ENCODE peak calls at places on chromosomes 11 and 22, in four cellular contexts. One of them, this sample, is unnamed. For H3K4me1, the result is how much of the 10 kb centered on the place peaks cover.

GRCh38 chr22:46763051-46763705 is 728 bp downstream of the TBC1D22A start:
- DNase-seq in H9: no peak
- DNase-seq in tibial nerve: peak
- DNase-seq in ascending aorta: peak
- DNase-seq in this sample: no peak

GRCh38 chr11:86202013-86202336 is 42.6 kb upstream of the EED start:
- DNase-seq in H9: no peak
- DNase-seq in ascending aorta: no peak
- DNase-seq in tibial nerve: no peak
- DNase-seq in this sample: no peak

GRCh38 chr11:12841946-12842630 is 167.0 kb upstream of the RASSF10 start:
- DNase-seq in ascending aorta: no peak
- DNase-seq in H9: no peak
- DNase-seq in tibial nerve: no peak
- DNase-seq in this sample: peak

GRCh38 chr11:36354221-36355003 is 58.3 kb downstream of the PRR5L start:
- DNase-seq in tibial nerve: no peak
- DNase-seq in ascending aorta: no peak
- DNase-seq in H9: no peak
- DNase-seq in this sample: peak

GRCh38 chr11:111765320-111765983 is 737 bp downstream of the PPP2R1B start:
- DNase-seq in ascending aorta: no peak
- DNase-seq in H9: no peak
- DNase-seq in tibial nerve: peak
- DNase-seq in this sample: no peak

GRCh38 chr11:102007567-102008437 is 39.4 kb upstream of the CFAP300 start:
- DNase-seq in H9: no peak
- DNase-seq in ascending aorta: no peak
- DNase-seq in tibial nerve: no peak
- DNase-seq in this sample: peak

GRCh38 chr11:5197538-5197937 is 2.9 kb downstream of the OR51V1 start:
- DNase-seq in tibial nerve: no peak
- DNase-seq in H9: no peak
- DNase-seq in ascending aorta: no peak
- DNase-seq in this sample: no peak

GRCh38 chr11:123255909-123256308 is 60.9 kb upstream of the CLMP start:
- DNase-seq in H9: peak
- DNase-seq in ascending aorta: no peak
- DNase-seq in tibial nerve: no peak
- DNase-seq in this sample: no peak

GRCh38 chr22:33923660-33924246 is 3.5 kb upstream of the LARGE1 start:
- DNase-seq in ascending aorta: peak
- DNase-seq in H9: peak
- DNase-seq in tibial nerve: peak
- DNase-seq in this sample: no peak

GRCh38 chr22:31901388-31902137 is 42.8 kb upstream of the YWHAH start:
- DNase-seq in H9: no peak
- DNase-seq in tibial nerve: no peak
- DNase-seq in ascending aorta: no peak
- DNase-seq in this sample: no peak

GRCh38 chr11:44982496-44983062 is 31.9 kb upstream of the TP53I11 start:
- DNase-seq in tibial nerve: no peak
- DNase-seq in H9: no peak
- DNase-seq in ascending aorta: no peak
- DNase-seq in this sample: no peak

GRCh38 chr11:93652161-93652597 is 9.3 kb upstream of the CEP295 start:
- DNase-seq in ascending aorta: no peak
- DNase-seq in H9: no peak
- DNase-seq in tibial nerve: peak
- DNase-seq in this sample: no peak

DNA sequence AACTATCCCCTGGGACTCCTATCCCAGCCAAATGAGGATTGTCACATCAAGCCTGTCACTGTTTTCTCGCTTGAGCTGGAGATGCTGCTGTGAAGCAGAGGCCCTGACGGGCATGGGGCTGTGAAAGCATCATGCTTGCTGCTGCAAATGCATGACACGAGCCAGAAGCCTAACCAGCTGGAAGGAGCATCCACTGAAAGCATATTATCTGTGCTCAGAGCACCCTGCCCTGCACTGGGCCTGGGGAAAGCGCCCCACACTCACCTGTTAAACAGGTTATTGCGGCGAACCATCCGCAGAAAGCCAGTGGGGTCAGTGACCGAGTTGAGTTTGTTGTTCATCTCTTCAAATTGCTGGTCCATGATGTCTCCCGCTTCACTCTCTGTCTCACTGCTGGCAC is 110.9 kb upstream of the PITPNB start:
- DNase-seq in H9: peak
- DNase-seq in tibial nerve: no peak
- DNase-seq in ascending aorta: peak
- DNase-seq in this sample: no peak
- H3K4me1 ChIP-seq in H9: under half
- H3K4me1 ChIP-seq in tibial nerve: under half
- H3K4me1 ChIP-seq in ascending aorta: under half
- H3K4me1 ChIP-seq in this sample: under half

GRCh38 chr11:1532606-1533341 is 39.3 kb downstream of the DUSP8 start:
- DNase-seq in ascending aorta: no peak
- DNase-seq in H9: no peak
- DNase-seq in tibial nerve: no peak
- DNase-seq in this sample: peak

GRCh38 chr11:1531418-1531817 is 40.7 kb downstream of the DUSP8 start:
- DNase-seq in ascending aorta: no peak
- DNase-seq in tibial nerve: no peak
- DNase-seq in H9: no peak
- DNase-seq in this sample: peak

GRCh38 chr11:1533342-1533725 is 38.7 kb downstream of the DUSP8 start:
- DNase-seq in tibial nerve: no peak
- DNase-seq in ascending aorta: no peak
- DNase-seq in H9: no peak
- DNase-seq in this sample: no peak

GRCh38 chr11:1530686-1531256 is 41.3 kb downstream of the DUSP8 start:
- DNase-seq in H9: no peak
- DNase-seq in ascending aorta: no peak
- DNase-seq in tibial nerve: no peak
- DNase-seq in this sample: no peak

GRCh38 chr11:1531961-1532586 is 40.0 kb downstream of the DUSP8 start:
- DNase-seq in tibial nerve: no peak
- DNase-seq in ascending aorta: peak
- DNase-seq in H9: no peak
- DNase-seq in this sample: peak
- TF ChIP-seq CTCF in tibial nerve: no peak
- TF ChIP-seq CTCF in ascending aorta: no peak
- TF ChIP-seq CTCF in H9: no peak
- TF ChIP-seq CTCF in this sample: peak

DNA sequence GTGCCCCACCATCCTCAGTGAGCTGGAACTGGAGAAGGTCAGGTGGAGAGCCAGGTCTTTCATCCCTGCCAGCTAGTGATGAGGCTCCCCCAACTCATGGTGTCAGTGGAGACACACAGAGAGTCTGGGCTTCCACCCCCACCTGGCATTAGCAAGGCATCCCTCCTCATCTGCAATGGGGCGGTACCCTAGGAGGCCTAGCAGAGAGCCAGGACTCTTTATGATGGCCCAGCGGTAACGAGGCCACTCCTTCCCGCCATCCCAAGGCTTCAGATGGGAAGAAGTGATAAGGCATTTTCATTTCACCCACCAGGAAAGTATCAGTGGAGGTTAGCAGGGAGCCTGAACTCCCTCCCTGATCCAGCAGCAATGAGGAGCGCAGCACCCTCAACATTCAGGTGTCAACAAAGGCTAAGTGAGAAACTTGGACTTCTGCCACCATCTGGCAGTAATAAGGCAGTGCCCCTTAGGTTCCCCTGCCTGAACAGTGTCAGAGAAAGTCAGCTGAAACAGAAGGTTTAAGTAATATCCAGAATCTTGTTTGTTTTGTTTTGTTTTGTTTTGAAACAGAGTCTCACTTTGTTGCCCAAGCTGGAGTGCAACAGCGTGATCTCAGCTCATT is 40.5 kb upstream of the FBLN1 start:
- DNase-seq in tibial nerve: no peak
- DNase-seq in H9: peak
- DNase-seq in ascending aorta: no peak
- DNase-seq in this sample: no peak
- H3K4me1 ChIP-seq in tibial nerve: under half
- H3K4me1 ChIP-seq in H9: under half
- H3K4me1 ChIP-seq in ascending aorta: under half
- H3K4me1 ChIP-seq in this sample: under half

DNA sequence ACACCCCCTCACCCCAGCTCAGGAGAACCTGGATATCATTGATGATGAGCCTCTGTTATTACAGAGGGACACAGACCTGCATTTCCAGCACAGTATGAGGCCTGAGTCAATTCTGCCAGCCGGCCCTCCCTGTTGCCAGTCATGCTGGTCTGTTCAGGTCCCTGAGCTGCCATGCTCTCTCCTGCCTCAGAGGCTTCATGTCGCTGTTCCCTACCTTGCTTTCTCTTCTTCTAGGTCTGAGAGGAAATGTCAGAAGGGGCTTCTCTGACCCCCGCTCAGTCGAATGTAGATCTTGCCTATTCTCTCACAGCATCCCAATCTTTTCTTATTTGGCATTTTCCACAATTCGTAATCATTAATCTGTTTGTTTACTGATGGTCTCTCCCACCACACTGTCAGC is 21.8 kb upstream of the ABCC8 start:
- DNase-seq in H9: peak
- DNase-seq in tibial nerve: no peak
- DNase-seq in ascending aorta: no peak
- DNase-seq in this sample: no peak
- TF ChIP-seq CTCF in H9: peak
- TF ChIP-seq CTCF in tibial nerve: no peak
- TF ChIP-seq CTCF in ascending aorta: no peak
- TF ChIP-seq CTCF in this sample: no peak

GRCh38 chr11:575324-575995 is 810 bp upstream of the PHRF1 start:
- DNase-seq in H9: no peak
- DNase-seq in tibial nerve: no peak
- DNase-seq in ascending aorta: no peak
- DNase-seq in this sample: no peak
- H3K4me1 ChIP-seq in H9: under half
- H3K4me1 ChIP-seq in tibial nerve: under half
- H3K4me1 ChIP-seq in ascending aorta: under half
- H3K4me1 ChIP-seq in this sample: under half

GRCh38 chr11:78429667-78430066 is 12.0 kb upstream of the GAB2 start:
- DNase-seq in ascending aorta: no peak
- DNase-seq in tibial nerve: no peak
- DNase-seq in H9: no peak
- DNase-seq in this sample: no peak

GRCh38 chr11:78428773-78429172 is 11.2 kb upstream of the GAB2 start:
- DNase-seq in H9: no peak
- DNase-seq in tibial nerve: no peak
- DNase-seq in ascending aorta: no peak
- DNase-seq in this sample: no peak

GRCh38 chr11:78429209-78429608 is 11.6 kb upstream of the GAB2 start:
- DNase-seq in H9: no peak
- DNase-seq in tibial nerve: no peak
- DNase-seq in ascending aorta: no peak
- DNase-seq in this sample: no peak

GRCh38 chr11:78432956-78433355 is 15.3 kb upstream of the GAB2 start:
- DNase-seq in H9: no peak
- DNase-seq in ascending aorta: no peak
- DNase-seq in tibial nerve: no peak
- DNase-seq in this sample: no peak

GRCh38 chr11:78432058-78432515 is 14.5 kb upstream of the GAB2 start:
- DNase-seq in H9: no peak
- DNase-seq in tibial nerve: no peak
- DNase-seq in ascending aorta: no peak
- DNase-seq in this sample: no peak
- TF ChIP-seq CTCF in H9: peak
- TF ChIP-seq CTCF in tibial nerve: no peak
- TF ChIP-seq CTCF in ascending aorta: peak
- TF ChIP-seq CTCF in this sample: peak

DNA sequence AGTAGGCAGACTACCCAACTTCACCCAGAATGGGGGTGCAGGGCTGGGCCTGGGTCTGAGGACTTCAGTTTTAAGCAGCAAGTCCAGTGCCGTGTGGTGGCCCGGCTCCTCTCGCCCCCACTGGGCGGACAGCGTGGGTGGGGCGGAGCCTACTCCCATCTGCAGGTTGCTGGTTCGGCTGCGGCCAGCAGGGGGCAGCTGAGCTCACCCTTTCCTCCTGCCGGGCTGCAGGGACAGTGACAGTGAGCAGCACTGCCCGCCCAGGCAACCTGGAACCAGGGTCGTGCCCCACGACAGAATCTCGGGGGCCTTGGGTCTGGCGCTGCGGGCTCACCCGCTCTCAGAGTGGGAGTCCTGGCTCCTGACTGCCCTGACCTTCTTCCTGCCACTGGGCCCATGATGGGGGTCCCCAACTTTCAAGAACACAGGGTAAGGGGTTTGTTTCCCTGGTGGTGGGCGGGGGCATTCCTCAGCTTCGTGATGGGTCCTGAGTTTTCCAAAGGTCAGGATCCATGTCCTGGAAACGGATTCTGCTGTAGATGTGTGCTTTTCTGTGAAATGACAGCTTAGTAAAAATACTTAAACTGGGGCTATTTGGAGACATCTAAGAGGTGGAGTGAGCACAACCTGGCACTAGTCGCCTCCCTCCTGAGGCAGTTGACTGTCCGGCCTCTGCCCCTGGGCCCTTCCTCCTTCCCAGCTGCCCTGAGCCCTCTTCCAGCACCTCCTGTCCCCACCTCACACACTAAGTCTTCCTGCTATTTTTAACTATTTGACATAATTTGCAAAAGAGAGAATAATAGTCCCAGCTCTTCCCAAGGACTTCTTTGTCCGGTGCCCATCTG is 6.0 kb upstream of the NEAT1 start:
- DNase-seq in tibial nerve: peak
- DNase-seq in H9: peak
- DNase-seq in ascending aorta: peak
- DNase-seq in this sample: peak
- H3K4me1 ChIP-seq in tibial nerve: half or more
- H3K4me1 ChIP-seq in H9: under half
- H3K4me1 ChIP-seq in ascending aorta: under half
- H3K4me1 ChIP-seq in this sample: under half